ENCODE peak calls at places on chromosomes 7 and 10, in nine cellular contexts. I, H, X, E, Y, Q, S, T and B are unnamed samples.

GRCh38 chr10:10394933-10395658 is 622.6 kb upstream of the CELF2 start:
- DNase-seq in I (no peak), H (no peak), X (no peak), E (no peak), Y (no peak), Q (no peak), S (no peak), T (no peak), B (no peak)

GRCh38 chr10:91901784-91902677 is 7.3 kb downstream of the FGFBP3 start:
- DNase-seq in I (peak), H (no peak), X (peak), E (peak), Y (peak), Q (peak), S (no peak), T (no peak), B (no peak)

GRCh38 chr7:100162874-100163533 is 4.5 kb upstream of the TRAPPC14 start:
- DNase-seq in I (no peak), H (no peak), X (peak), E (no peak), Y (no peak), Q (no peak), S (no peak), T (peak), B (no peak)

GRCh38 chr10:128860574-128860973 is 606.5 kb upstream of the MGMT start:
- DNase-seq in I (no peak), H (no peak), X (no peak), E (no peak), Y (no peak), Q (no peak), S (no peak), T (no peak), B (no peak)

GRCh38 chr10:15344876-15345285 is 26.2 kb downstream of the FAM171A1 start:
- DNase-seq in I (no peak), H (no peak), X (peak), E (no peak), Y (no peak), Q (no peak), S (peak), T (no peak), B (peak)

GRCh38 chr7:108415821-108416536 is 40.3 kb downstream of the NRCAM start:
- DNase-seq in I (no peak), H (no peak), X (no peak), E (peak), Y (no peak), Q (no peak), S (peak), T (no peak), B (no peak)

GRCh38 chr10:119301397-119301796 is 94.0 kb downstream of the GRK5 start:
- DNase-seq in I (no peak), H (peak), X (no peak), E (no peak), Y (no peak), Q (peak), S (no peak), T (peak), B (no peak)

GRCh38 chr10:50552308-50552707 is 71.4 kb downstream of the SGMS1 start:
- DNase-seq in I (peak), H (no peak), X (no peak), E (no peak), Y (no peak), Q (no peak), S (no peak), T (no peak), B (no peak)

GRCh38 chr7:140383954-140384713 is 14.2 kb downstream of the SLC37A3 start:
- DNase-seq in I (no peak), H (no peak), X (no peak), E (no peak), Y (no peak), Q (no peak), S (peak), T (no peak), B (no peak)

GRCh38 chr7:70614237-70614984 is 517.5 kb upstream of the GALNT17 start:
- DNase-seq in I (no peak), H (peak), X (no peak), E (peak), Y (no peak), Q (no peak), S (peak), T (peak), B (peak)

GRCh38 chr7:29099896-29100847 is 46.2 kb downstream of the CPVL start:
- DNase-seq in I (no peak), H (no peak), X (no peak), E (no peak), Y (no peak), Q (no peak), S (no peak), T (no peak), B (no peak)

GRCh38 chr10:93106631-93107072 is 33.0 kb downstream of the CYP26A1 start:
- DNase-seq in I (peak), H (no peak), X (no peak), E (no peak), Y (no peak), Q (no peak), S (no peak), T (no peak), B (no peak)

GRCh38 chr10:47137311-47137851 is 162.6 kb upstream of the GDF10 start:
- DNase-seq in I (peak), H (no peak), X (peak), E (peak), Y (peak), Q (no peak), S (no peak), T (no peak), B (no peak)

GRCh38 chr7:141076377-141076776 is 2.5 kb downstream of the TMEM178B start:
- DNase-seq in I (no peak), H (no peak), X (no peak), E (no peak), Y (no peak), Q (no peak), S (peak), T (no peak), B (peak)

GRCh38 chr7:7596156-7596555 is 29.5 kb downstream of the MIOS start:
- DNase-seq in I (no peak), H (no peak), X (no peak), E (no peak), Y (no peak), Q (no peak), S (no peak), T (no peak), B (no peak)

GRCh38 chr7:43077732-43078391 is 34.6 kb upstream of the HECW1 start:
- DNase-seq in I (no peak), H (no peak), X (peak), E (no peak), Y (peak), Q (no peak), S (no peak), T (no peak), B (no peak)